ENCODE peak calls at places on chromosomes 11 and 22, in eight cellular contexts. S, D, O, U, Z, E, M and G are unnamed samples.

GRCh38 chr11:134849833-134850232 is 437.8 kb upstream of the B3GAT1 start:
- DNase-seq in O (no peak), D (no peak), M (no peak), U (no peak), Z (no peak), E (no peak), S (no peak), G (no peak)

GRCh38 chr22:49308300-49308699 is 519.4 kb downstream of the BRD1 start:
- DNase-seq in E (no peak), M (no peak), O (no peak), Z (no peak), S (no peak), U (no peak), D (no peak), G (no peak)

GRCh38 chr11:59801981-59802638 is 8.5 kb downstream of the MRPL16 start:
- DNase-seq in O (peak; percentile 12), M (no peak), E (peak; percentile 22), D (peak; percentile 45), U (no peak), S (no peak), Z (no peak), G (no peak)

GRCh38 chr11:66814678-66815077 is 28.6 kb upstream of the RCE1 start:
- DNase-seq in D (no peak), O (no peak), M (no peak), S (no peak), Z (no peak), E (no peak), U (no peak), G (no peak)

GRCh38 chr11:76589945-76590630 is 80.5 kb downstream of the LRRC32 start:
- DNase-seq in U (no peak), O (no peak), S (no peak), D (no peak), E (no peak), Z (no peak), M (no peak), G (no peak)

GRCh38 chr22:30402036-30402759 is 5.4 kb downstream of the SEC14L2 start:
- DNase-seq in O (no peak), E (no peak), U (no peak), M (no peak), D (no peak), Z (no peak), S (no peak), G (no peak)

GRCh38 chr22:35754761-35755160 is 37.1 kb downstream of the APOL5 start:
- DNase-seq in S (no peak), U (no peak), M (no peak), D (no peak), O (no peak), E (no peak), Z (no peak), G (no peak)

GRCh38 chr22:20033045-20033706 is 12.3 kb downstream of the TANGO2 start:
- DNase-seq in Z (no peak), D (peak; percentile 92), M (no peak), S (no peak), E (peak; percentile 70), U (no peak), O (no peak), G (peak; percentile 74)

GRCh38 chr11:86374586-86374985 is at the start of gene CCDC81:
- DNase-seq in E (no peak), S (peak; percentile 30), U (no peak), D (no peak), M (no peak), Z (no peak), O (no peak), G (peak; percentile 24)

GRCh38 chr22:28710112-28710888 is 30.7 kb upstream of the TTC28 start:
- DNase-seq in O (no peak), M (no peak), D (no peak), E (peak; percentile 42), S (no peak), Z (peak; percentile 13), U (peak; percentile 82), G (no peak)

GRCh38 chr11:71189768-71190315 is 62.5 kb downstream of the SHANK2 start:
- DNase-seq in S (no peak), O (no peak), E (no peak), M (no peak), D (no peak), U (no peak), Z (no peak), G (no peak)

GRCh38 chr11:115501895-115502589 is 2.2 kb downstream of the CADM1 start:
- DNase-seq in S (no peak), D (no peak), O (no peak), Z (peak; percentile 37), U (no peak), M (peak; percentile 55), E (peak; percentile 42), G (no peak)

GRCh38 chr22:19179472-19180048 is 1.0 kb upstream of the SLC25A1 start:
- DNase-seq in Z (peak; percentile 66), O (peak; percentile 64), U (peak; percentile 68), S (peak; percentile 79), D (peak; percentile 84), M (peak; percentile 84), E (peak; percentile 87), G (peak; percentile 78)

GRCh38 chr11:85974126-85974525 is 94.8 kb downstream of the PICALM start:
- DNase-seq in D (peak; percentile 46), O (no peak), E (no peak), U (no peak), Z (no peak), M (no peak), S (no peak), G (no peak)

GRCh38 chr11:69524291-69524882 is 42.9 kb downstream of the LINC01488 start:
- DNase-seq in E (no peak), U (no peak), D (no peak), M (no peak), S (no peak), Z (no peak), O (no peak), G (no peak)

GRCh38 chr22:30327864-30328345 is 1.2 kb upstream of the TBC1D10A start:
- DNase-seq in D (no peak), Z (peak; percentile 53), S (no peak), U (no peak), E (peak; percentile 35), M (peak; percentile 15), O (no peak), G (no peak)

GRCh38 chr11:134607963-134608750 is 196.1 kb upstream of the B3GAT1 start:
- DNase-seq in M (no peak), U (no peak), S (no peak), Z (no peak), D (no peak), E (no peak), O (no peak), G (no peak)

GRCh38 chr11:31816467-31817053 is 5.4 kb upstream of the PAX6 start:
- DNase-seq in S (no peak), O (no peak), Z (no peak), M (no peak), E (peak; percentile 50), U (no peak), D (no peak), G (no peak)

GRCh38 chr11:107780775-107781174 is 68.9 kb upstream of the SLN start:
- DNase-seq in D (no peak), M (peak; percentile 8), E (no peak), O (no peak), U (no peak), S (no peak), Z (no peak), G (no peak)

GRCh38 chr11:120229451-120230424 is 10.2 kb upstream of the POU2F3 start:
- DNase-seq in S (no peak), U (no peak), O (no peak), Z (peak; percentile 23), E (peak; percentile 66), D (no peak), M (peak; percentile 25), G (no peak)

GRCh38 chr22:19930537-19931486 is 10.8 kb upstream of the COMT start:
- DNase-seq in M (no peak), O (no peak), U (no peak), E (no peak), D (no peak), Z (no peak), S (no peak), G (no peak)

DNA sequence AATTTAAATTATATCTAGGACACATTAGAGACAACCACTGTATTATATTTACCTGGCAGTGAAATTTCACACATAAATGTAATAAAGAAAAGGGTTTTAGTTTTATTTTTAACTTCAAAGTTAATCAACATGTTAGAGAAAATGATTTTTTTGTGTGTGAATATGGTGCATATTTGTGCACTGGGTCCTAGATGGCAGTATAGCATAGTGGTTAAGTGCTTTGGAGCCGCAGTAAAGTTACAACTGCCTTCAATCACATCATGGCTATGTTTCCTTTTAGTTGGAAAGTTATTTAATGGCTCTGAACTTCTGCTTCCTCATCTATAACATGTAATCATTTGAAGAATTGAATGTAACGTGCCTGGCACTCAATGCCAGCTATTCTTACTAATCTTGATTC is 108.9 kb upstream of the DDI1 start:
- DNase-seq in U (no peak), D (no peak), O (no peak), Z (no peak), S (no peak), M (peak; percentile 28), E (peak; percentile 11), G (no peak)
- TF ChIP-seq CTCF in U (peak; percentile 53), D (peak; percentile 49), O (peak; percentile 14), Z (no peak), S (no peak), M (peak; percentile 75), E (peak; percentile 60), G (peak; percentile 14)

DNA sequence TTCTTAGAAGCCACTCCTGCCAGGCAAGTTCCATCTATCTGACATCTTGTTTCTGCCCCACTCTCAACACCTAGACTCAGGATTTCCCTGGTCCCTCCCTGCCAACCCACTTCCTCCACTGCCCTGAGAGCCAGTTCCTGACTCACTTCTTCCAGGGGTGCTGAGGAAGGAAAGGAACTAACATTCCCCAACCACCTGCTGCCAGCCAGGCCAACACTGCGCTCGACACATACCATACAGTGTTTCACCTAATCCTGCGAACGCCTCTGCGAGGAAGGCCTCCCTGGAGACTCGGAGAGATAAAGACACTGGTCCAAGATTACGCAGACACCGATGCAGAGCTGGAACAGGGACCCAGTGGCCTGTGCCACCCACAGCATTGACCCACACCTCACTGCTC is 40.2 kb downstream of the MICAL3 start:
- DNase-seq in Z (no peak), D (no peak), M (no peak), O (no peak), U (no peak), S (no peak), E (no peak), G (no peak)
- H3K4me3 ChIP-seq in Z (no peak overlapping the region), D (no peak overlapping the region), M (no peak overlapping the region), O (no peak overlapping the region), U (no peak overlapping the region), S (no peak overlapping the region), E (no peak overlapping the region), G (no peak overlapping the region)

DNA sequence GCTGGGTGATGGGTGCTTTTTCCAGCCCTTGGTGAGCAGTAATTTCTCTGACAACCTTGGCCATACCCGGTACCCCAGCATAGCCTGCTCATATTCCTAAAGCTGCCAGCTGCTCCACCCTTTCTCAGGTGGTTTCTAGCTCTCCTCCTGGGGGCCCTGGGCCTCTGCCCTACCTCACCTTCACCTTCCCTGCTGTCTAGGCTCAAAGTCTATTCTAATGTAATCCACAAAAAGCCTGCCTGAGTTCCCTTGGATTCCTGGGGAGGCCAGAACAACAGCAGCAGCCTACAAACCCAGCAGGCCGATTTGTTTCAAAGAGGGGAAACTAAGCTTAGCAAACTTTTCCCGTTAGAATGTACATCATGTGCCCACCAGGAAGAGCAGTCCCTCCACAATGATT is 117.6 kb downstream of the DSCAML1 start:
- DNase-seq in U (no peak), E (no peak), S (no peak), O (no peak), Z (no peak), M (no peak), D (no peak), G (no peak)
- H3K27ac ChIP-seq in U (no peak overlapping the region), E (no peak overlapping the region), S (no peak overlapping the region), O (no peak overlapping the region), Z (no peak overlapping the region), M (no peak overlapping the region), D (no peak overlapping the region), G (no peak overlapping the region)

GRCh38 chr11:110092577-110093406 is at the start of gene ZC3H12C:
- DNase-seq in O (peak; percentile 71), S (peak; percentile 84), M (no peak), U (peak; percentile 72), E (peak; percentile 90), Z (peak; percentile 84), D (peak; percentile 91), G (peak; percentile 87)
- TF ChIP-seq CTCF in O (peak; percentile 24), S (peak; percentile 70), M (no peak), U (peak; percentile 48), E (peak; percentile 45), Z (peak; percentile 52), D (peak; percentile 2), G (no peak)